ENCODE peak calls at places on chromosomes 16 and 17, in five cellular contexts. X is left ventricle myocardium inferior; W is hypothalamus; I is GM12865; R is stimulated activated CD4-positive, alpha-beta T cell treated with anti-CD3 and anti-CD28 coated beads, Interleukin-1b, Interleukin-23, amount 100 ng/mL, for 4 hours. L is an unnamed sample.

GRCh38 chr16:60636117-60636516 is 1400.1 kb downstream of the CDH8 start:
- DNase-seq in W (no peak), I (no peak), X (no peak), R (no peak), L (no peak)

GRCh38 chr16:66256919-66257318 is 109.6 kb upstream of the CDH5 start:
- DNase-seq in X (no peak), R (no peak), I (no peak), W (no peak), L (no peak)

GRCh38 chr16:80045944-80046660 is 445.6 kb upstream of the MAF start:
- DNase-seq in W (no peak), X (no peak), I (no peak), R (no peak), L (no peak)

GRCh38 chr16:86387461-86388440 is 122.6 kb upstream of the FOXF1 start:
- DNase-seq in W (no peak), X (no peak), I (no peak), R (no peak), L (no peak)

GRCh38 chr16:65950211-65950610 is 416.3 kb upstream of the CDH5 start:
- DNase-seq in R (no peak), I (no peak), W (no peak), X (no peak), L (no peak)

GRCh38 chr16:2799852-2800226 is 1.6 kb downstream of the PRSS41 start:
- DNase-seq in I (no peak), R (no peak), W (no peak), X (no peak), L (no peak)

GRCh38 chr17:74736423-74737298 is at the start of gene RAB37:
- DNase-seq in W (no peak), I (peak), X (peak), R (peak), L (no peak)

GRCh38 chr17:49498037-49498615 is 3.0 kb downstream of the NGFR start:
- DNase-seq in I (no peak), W (no peak), X (no peak), R (no peak), L (no peak)

GRCh38 chr17:17446666-17447155 is 30.1 kb upstream of the MED9 start:
- DNase-seq in I (no peak), X (no peak), R (no peak), W (no peak), L (no peak)

GRCh38 chr17:10198509-10199249 is at the start of gene GAS7:
- DNase-seq in X (peak), R (peak), I (peak), W (peak), L (peak)

GRCh38 chr17:44708401-44709263 is at the start of gene DBF4B:
- DNase-seq in X (peak), R (peak), W (peak), I (peak), L (peak)

GRCh38 chr16:46736695-46737094 is 11.4 kb downstream of the MYLK3 start:
- DNase-seq in W (no peak), X (no peak), I (no peak), R (no peak), L (no peak)

GRCh38 chr16:53775821-53776431 is 72.0 kb downstream of the FTO start:
- DNase-seq in R (no peak), I (no peak), W (no peak), X (peak), L (no peak)

GRCh38 chr16:47037396-47037745 is 63.9 kb upstream of the DNAJA2 start:
- DNase-seq in R (peak), X (peak), I (peak), W (peak), L (no peak)

GRCh38 chr17:28972437-28972836 is 21.1 kb upstream of the PHF12 start:
- DNase-seq in X (no peak), W (no peak), R (no peak), I (no peak), L (no peak)

GRCh38 chr16:48098472-48098871 is 57.3 kb downstream of the ABCC12 start:
- DNase-seq in I (no peak), W (no peak), X (no peak), R (no peak), L (no peak)

GRCh38 chr16:80355335-80355734 is 185.5 kb upstream of the DYNLRB2 start:
- DNase-seq in I (no peak), X (no peak), R (no peak), W (no peak), L (no peak)

GRCh38 chr17:15917439-15918027 is 27.4 kb upstream of the ADORA2B start:
- DNase-seq in W (no peak), X (no peak), R (no peak), I (no peak), L (no peak)

L was measured in substantia nigra.